ENCODE peak calls at places on chromosomes 7 and 10, in six cellular contexts. One of them, this sample, is unnamed.

GRCh38 chr10:102009801-102010425 is 46.1 kb downstream of the ARMH3 start:
- DNase-seq in heart left ventricle: peak
- DNase-seq in prostate gland: peak
- DNase-seq in suprapubic skin: no peak
- DNase-seq in Panc1: peak
- DNase-seq in ovary: no peak
- DNase-seq in this sample: peak

GRCh38 chr7:155299539-155300202 is 2.0 kb downstream of the INSIG1 start:
- DNase-seq in heart left ventricle: no peak
- DNase-seq in prostate gland: peak
- DNase-seq in suprapubic skin: no peak
- DNase-seq in Panc1: no peak
- DNase-seq in ovary: no peak
- DNase-seq in this sample: no peak

GRCh38 chr7:105769951-105770628 is 106.3 kb downstream of the ATXN7L1 start:
- DNase-seq in heart left ventricle: no peak
- DNase-seq in prostate gland: no peak
- DNase-seq in suprapubic skin: no peak
- DNase-seq in Panc1: no peak
- DNase-seq in ovary: no peak
- DNase-seq in this sample: peak

GRCh38 chr10:130138479-130138866 is 2.3 kb downstream of the GLRX3 start:
- DNase-seq in heart left ventricle: no peak
- DNase-seq in prostate gland: peak
- DNase-seq in suprapubic skin: no peak
- DNase-seq in Panc1: peak
- DNase-seq in ovary: no peak
- DNase-seq in this sample: peak

GRCh38 chr7:30694218-30694745 is 12.0 kb upstream of the CRHR2 start:
- DNase-seq in heart left ventricle: peak
- DNase-seq in prostate gland: no peak
- DNase-seq in suprapubic skin: no peak
- DNase-seq in Panc1: no peak
- DNase-seq in ovary: peak
- DNase-seq in this sample: no peak

GRCh38 chr7:150852371-150852905 is at the start of gene AOC1:
- DNase-seq in heart left ventricle: no peak
- DNase-seq in prostate gland: no peak
- DNase-seq in suprapubic skin: no peak
- DNase-seq in Panc1: no peak
- DNase-seq in ovary: no peak
- DNase-seq in this sample: peak

GRCh38 chr7:128963327-128963757 is 25.6 kb downstream of the IRF5 start:
- DNase-seq in heart left ventricle: no peak
- DNase-seq in prostate gland: no peak
- DNase-seq in suprapubic skin: no peak
- DNase-seq in Panc1: no peak
- DNase-seq in ovary: no peak
- DNase-seq in this sample: no peak

GRCh38 chr7:107638594-107638993 is 22.0 kb upstream of the SLC26A4 start:
- DNase-seq in heart left ventricle: no peak
- DNase-seq in prostate gland: no peak
- DNase-seq in suprapubic skin: no peak
- DNase-seq in Panc1: no peak
- DNase-seq in ovary: no peak
- DNase-seq in this sample: no peak

GRCh38 chr10:50316695-50317648 is 65.7 kb upstream of the ASAH2 start:
- DNase-seq in heart left ventricle: no peak
- DNase-seq in prostate gland: no peak
- DNase-seq in suprapubic skin: no peak
- DNase-seq in Panc1: no peak
- DNase-seq in ovary: no peak
- DNase-seq in this sample: no peak

GRCh38 chr7:147012670-147013069 is 896.1 kb downstream of the CNTNAP2 start:
- DNase-seq in heart left ventricle: no peak
- DNase-seq in prostate gland: no peak
- DNase-seq in suprapubic skin: no peak
- DNase-seq in Panc1: no peak
- DNase-seq in ovary: no peak
- DNase-seq in this sample: no peak

GRCh38 chr10:105770813-105771212 is 1129.7 kb downstream of the SORCS3 start:
- DNase-seq in heart left ventricle: no peak
- DNase-seq in prostate gland: no peak
- DNase-seq in suprapubic skin: no peak
- DNase-seq in Panc1: no peak
- DNase-seq in ovary: no peak
- DNase-seq in this sample: no peak

GRCh38 chr7:5139998-5140397 is 50.0 kb upstream of the WIPI2 start:
- DNase-seq in heart left ventricle: no peak
- DNase-seq in prostate gland: no peak
- DNase-seq in suprapubic skin: no peak
- DNase-seq in Panc1: no peak
- DNase-seq in ovary: no peak
- DNase-seq in this sample: peak

GRCh38 chr10:89869180-89869579 is 167.8 kb downstream of the KIF20B start:
- DNase-seq in heart left ventricle: no peak
- DNase-seq in prostate gland: no peak
- DNase-seq in suprapubic skin: no peak
- DNase-seq in Panc1: no peak
- DNase-seq in ovary: no peak
- DNase-seq in this sample: no peak

GRCh38 chr7:79495544-79496272 is 42.2 kb upstream of the MAGI2 start:
- DNase-seq in heart left ventricle: no peak
- DNase-seq in prostate gland: no peak
- DNase-seq in suprapubic skin: no peak
- DNase-seq in Panc1: no peak
- DNase-seq in ovary: no peak
- DNase-seq in this sample: no peak

GRCh38 chr7:155669717-155670505 is 25.4 kb downstream of the RBM33 start:
- DNase-seq in heart left ventricle: peak
- DNase-seq in prostate gland: no peak
- DNase-seq in suprapubic skin: no peak
- DNase-seq in Panc1: no peak
- DNase-seq in ovary: no peak
- DNase-seq in this sample: no peak

GRCh38 chr7:38932509-38933168 is 23.6 kb upstream of the VPS41 start:
- DNase-seq in heart left ventricle: peak
- DNase-seq in prostate gland: peak
- DNase-seq in suprapubic skin: no peak
- DNase-seq in Panc1: peak
- DNase-seq in ovary: peak
- DNase-seq in this sample: peak

GRCh38 chr10:78551184-78552005 is 517.4 kb upstream of the ZMIZ1 start:
- DNase-seq in heart left ventricle: no peak
- DNase-seq in prostate gland: no peak
- DNase-seq in suprapubic skin: no peak
- DNase-seq in Panc1: no peak
- DNase-seq in ovary: no peak
- DNase-seq in this sample: no peak

GRCh38 chr10:79208251-79208983 is 138.9 kb upstream of the PPIF start:
- DNase-seq in heart left ventricle: no peak
- DNase-seq in prostate gland: no peak
- DNase-seq in suprapubic skin: no peak
- DNase-seq in Panc1: no peak
- DNase-seq in ovary: no peak
- DNase-seq in this sample: no peak

GRCh38 chr7:73442903-73443542 is 9.4 kb downstream of the FZD9 start:
- DNase-seq in heart left ventricle: no peak
- DNase-seq in prostate gland: no peak
- DNase-seq in suprapubic skin: no peak
- DNase-seq in Panc1: no peak
- DNase-seq in ovary: no peak
- DNase-seq in this sample: peak

GRCh38 chr7:11847336-11847735 is 15.3 kb upstream of the THSD7A start:
- DNase-seq in heart left ventricle: no peak
- DNase-seq in prostate gland: no peak
- DNase-seq in suprapubic skin: no peak
- DNase-seq in Panc1: no peak
- DNase-seq in ovary: no peak
- DNase-seq in this sample: no peak

GRCh38 chr10:5570007-5570655 is 45.4 kb downstream of the CALML3 start:
- DNase-seq in heart left ventricle: no peak
- DNase-seq in prostate gland: no peak
- DNase-seq in suprapubic skin: no peak
- DNase-seq in Panc1: no peak
- DNase-seq in ovary: peak
- DNase-seq in this sample: no peak

GRCh38 chr7:25752967-25753791 is 398.8 kb upstream of the NFE2L3 start:
- DNase-seq in heart left ventricle: no peak
- DNase-seq in prostate gland: no peak
- DNase-seq in suprapubic skin: no peak
- DNase-seq in Panc1: no peak
- DNase-seq in ovary: no peak
- DNase-seq in this sample: no peak

GRCh38 chr7:106405697-106406141 is 120.9 kb upstream of the NAMPT start:
- DNase-seq in heart left ventricle: no peak
- DNase-seq in prostate gland: no peak
- DNase-seq in suprapubic skin: no peak
- DNase-seq in Panc1: no peak
- DNase-seq in ovary: no peak
- DNase-seq in this sample: no peak

GRCh38 chr7:52726493-52726892 is 308.9 kb upstream of the POM121L12 start:
- DNase-seq in heart left ventricle: no peak
- DNase-seq in prostate gland: no peak
- DNase-seq in suprapubic skin: no peak
- DNase-seq in Panc1: no peak
- DNase-seq in ovary: no peak
- DNase-seq in this sample: no peak

GRCh38 chr7:12491526-12491925 is 79.0 kb upstream of the SCIN start:
- DNase-seq in heart left ventricle: no peak
- DNase-seq in prostate gland: no peak
- DNase-seq in suprapubic skin: no peak
- DNase-seq in Panc1: no peak
- DNase-seq in ovary: no peak
- DNase-seq in this sample: no peak

GRCh38 chr10:91909178-91909677 is at the start of gene FGFBP3:
- DNase-seq in heart left ventricle: peak
- DNase-seq in prostate gland: no peak
- DNase-seq in suprapubic skin: no peak
- DNase-seq in Panc1: no peak
- DNase-seq in ovary: peak
- DNase-seq in this sample: no peak

GRCh38 chr7:105602325-105603305 is 21.3 kb upstream of the EFCAB10 start:
- DNase-seq in heart left ventricle: no peak
- DNase-seq in prostate gland: no peak
- DNase-seq in suprapubic skin: no peak
- DNase-seq in Panc1: no peak
- DNase-seq in ovary: no peak
- DNase-seq in this sample: no peak

GRCh38 chr10:2201534-2202104 is 464.3 kb upstream of the ADARB2 start:
- DNase-seq in heart left ventricle: no peak
- DNase-seq in prostate gland: no peak
- DNase-seq in suprapubic skin: no peak
- DNase-seq in Panc1: no peak
- DNase-seq in ovary: no peak
- DNase-seq in this sample: no peak

GRCh38 chr10:52740913-52741675 is 31.5 kb downstream of the MBL2 start:
- DNase-seq in heart left ventricle: no peak
- DNase-seq in prostate gland: no peak
- DNase-seq in suprapubic skin: no peak
- DNase-seq in Panc1: peak
- DNase-seq in ovary: no peak
- DNase-seq in this sample: peak

DNA sequence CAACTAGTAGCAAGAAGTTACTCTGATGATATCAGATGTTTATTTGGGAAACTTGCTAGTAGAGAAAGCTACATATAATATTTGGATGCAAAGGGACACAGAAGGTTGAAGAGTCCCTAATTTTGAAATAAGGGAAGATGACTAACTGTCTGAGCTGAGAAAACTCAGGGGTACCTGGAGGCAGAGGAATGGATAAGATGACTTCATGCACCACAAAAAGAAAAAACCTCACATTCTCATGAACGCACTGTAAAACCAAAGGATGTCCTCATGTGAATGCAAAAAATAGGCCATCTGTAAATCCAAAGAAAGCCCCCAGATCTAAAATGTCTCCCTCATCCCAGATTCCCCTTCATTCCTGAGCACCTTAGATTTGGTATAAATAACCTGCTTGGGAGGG is 29.3 kb downstream of the PRSS2 start:
- DNase-seq in heart left ventricle: no peak
- DNase-seq in prostate gland: no peak
- DNase-seq in suprapubic skin: no peak
- DNase-seq in Panc1: no peak
- DNase-seq in ovary: no peak
- DNase-seq in this sample: no peak
- H3K27ac ChIP-seq in heart left ventricle: no peak
- H3K27ac ChIP-seq in prostate gland: no peak
- H3K27ac ChIP-seq in suprapubic skin: no peak
- H3K27ac ChIP-seq in Panc1: no peak
- H3K27ac ChIP-seq in ovary: no peak
- H3K27ac ChIP-seq in this sample: no peak

GRCh38 chr7:67311901-67312300 is 315.3 kb downstream of the TYW1 start:
- DNase-seq in heart left ventricle: no peak
- DNase-seq in prostate gland: no peak
- DNase-seq in suprapubic skin: no peak
- DNase-seq in Panc1: no peak
- DNase-seq in ovary: no peak
- DNase-seq in this sample: no peak

GRCh38 chr7:67309764-67310548 is 313.3 kb downstream of the TYW1 start:
- DNase-seq in heart left ventricle: no peak
- DNase-seq in prostate gland: no peak
- DNase-seq in suprapubic skin: no peak
- DNase-seq in Panc1: no peak
- DNase-seq in ovary: no peak
- DNase-seq in this sample: no peak
- TF ChIP-seq CTCF in heart left ventricle: no peak
- TF ChIP-seq CTCF in prostate gland: no peak
- TF ChIP-seq CTCF in suprapubic skin: no peak
- TF ChIP-seq CTCF in Panc1: no peak
- TF ChIP-seq CTCF in ovary: no peak
- TF ChIP-seq CTCF in this sample: no peak

GRCh38 chr10:119370046-119370770 is 162.8 kb downstream of the GRK5 start:
- DNase-seq in heart left ventricle: peak
- DNase-seq in prostate gland: no peak
- DNase-seq in suprapubic skin: peak
- DNase-seq in Panc1: no peak
- DNase-seq in ovary: peak
- DNase-seq in this sample: no peak
- H3K27ac ChIP-seq in heart left ventricle: peak
- H3K27ac ChIP-seq in prostate gland: peak
- H3K27ac ChIP-seq in suprapubic skin: peak
- H3K27ac ChIP-seq in Panc1: no peak
- H3K27ac ChIP-seq in ovary: peak
- H3K27ac ChIP-seq in this sample: peak

DNA sequence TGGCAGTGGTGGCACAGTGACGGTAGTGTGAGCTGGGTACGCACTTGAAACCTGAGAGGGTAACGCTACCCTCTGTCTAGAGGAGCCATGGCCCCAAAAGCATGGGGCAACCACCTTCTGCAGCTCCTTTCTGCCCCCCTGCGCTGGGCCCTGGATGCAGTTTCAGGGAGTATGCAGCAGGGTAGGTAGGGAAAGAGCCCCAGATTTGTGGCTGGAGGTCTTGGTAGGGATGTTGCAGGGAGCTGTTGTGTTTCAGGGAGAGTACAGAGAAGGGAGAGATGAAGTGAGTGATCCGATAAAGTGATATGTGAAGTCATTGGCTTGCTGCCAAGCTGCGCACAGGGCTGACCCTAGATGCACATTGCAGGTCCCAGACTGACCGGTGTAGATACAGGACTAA is 2.7 kb upstream of the PGAM2 start:
- DNase-seq in heart left ventricle: no peak
- DNase-seq in prostate gland: no peak
- DNase-seq in suprapubic skin: no peak
- DNase-seq in Panc1: no peak
- DNase-seq in ovary: peak
- DNase-seq in this sample: no peak
- TF ChIP-seq CTCF in heart left ventricle: no peak
- TF ChIP-seq CTCF in prostate gland: no peak
- TF ChIP-seq CTCF in suprapubic skin: no peak
- TF ChIP-seq CTCF in Panc1: no peak
- TF ChIP-seq CTCF in ovary: no peak
- TF ChIP-seq CTCF in this sample: no peak

This sample was measured in adrenal gland.